ENCODE peak calls at places on chromosomes 1 and 21, in seven cellular contexts. C, Z, O, X, Q, T and B are unnamed samples.

GRCh38 chr21:34952701-34953100 is 96.4 kb downstream of the RUNX1 start:
- DNase-seq in C (no peak), Q (no peak), T (no peak), Z (no peak), O (no peak), X (no peak), B (no peak)

GRCh38 chr1:146022403-146023127 is 1.0 kb upstream of the HJV start:
- DNase-seq in Q (no peak), Z (no peak), X (no peak), O (no peak), C (no peak), T (no peak), B (no peak)

GRCh38 chr1:23634840-23635642 is 56.6 kb upstream of the RPL11 start:
- DNase-seq in C (peak), T (peak), Z (peak), Q (peak), X (peak), O (peak), B (peak)

GRCh38 chr1:207876129-207876528 is 34.8 kb downstream of the CD34 start:
- DNase-seq in X (peak), O (no peak), C (no peak), Z (no peak), Q (no peak), T (no peak), B (no peak)

GRCh38 chr1:174743654-174744561 is 255.8 kb upstream of the CACYBP start:
- DNase-seq in X (peak), Z (peak), Q (peak), O (no peak), T (peak), C (no peak), B (no peak)

GRCh38 chr1:190475394-190476250 is 2.0 kb downstream of the BRINP3 start:
- DNase-seq in Q (no peak), T (no peak), O (no peak), X (no peak), C (peak), Z (no peak), B (peak)

GRCh38 chr1:178634445-178634844 is 90.6 kb upstream of the RALGPS2 start:
- DNase-seq in X (no peak), Z (no peak), T (no peak), O (no peak), C (no peak), Q (no peak), B (no peak)

GRCh38 chr1:167107456-167107855 is 13.6 kb downstream of the STYXL2 start:
- DNase-seq in O (no peak), Q (no peak), Z (peak), T (no peak), C (no peak), X (no peak), B (no peak)

GRCh38 chr21:26965091-26965566 is 1.8 kb downstream of the ADAMTS5 start:
- DNase-seq in C (no peak), O (no peak), T (no peak), Z (no peak), X (no peak), Q (no peak), B (no peak)

GRCh38 chr1:19049798-19050197 is 93.3 kb upstream of the IFFO2 start:
- DNase-seq in C (no peak), X (no peak), Q (no peak), Z (no peak), T (no peak), O (no peak), B (no peak)

GRCh38 chr1:54816951-54817350 is 15.8 kb upstream of the TTC22 start:
- DNase-seq in X (no peak), T (no peak), C (no peak), O (no peak), Q (no peak), Z (no peak), B (no peak)

GRCh38 chr1:114623364-114623763 is 41.9 kb upstream of the BCAS2 start:
- DNase-seq in T (no peak), X (no peak), O (no peak), Z (no peak), C (no peak), Q (no peak), B (no peak)

GRCh38 chr1:114632427-114632826 is 37.4 kb downstream of the DENND2C start:
- DNase-seq in O (no peak), C (no peak), Q (no peak), Z (no peak), T (no peak), X (no peak), B (no peak)

DNA sequence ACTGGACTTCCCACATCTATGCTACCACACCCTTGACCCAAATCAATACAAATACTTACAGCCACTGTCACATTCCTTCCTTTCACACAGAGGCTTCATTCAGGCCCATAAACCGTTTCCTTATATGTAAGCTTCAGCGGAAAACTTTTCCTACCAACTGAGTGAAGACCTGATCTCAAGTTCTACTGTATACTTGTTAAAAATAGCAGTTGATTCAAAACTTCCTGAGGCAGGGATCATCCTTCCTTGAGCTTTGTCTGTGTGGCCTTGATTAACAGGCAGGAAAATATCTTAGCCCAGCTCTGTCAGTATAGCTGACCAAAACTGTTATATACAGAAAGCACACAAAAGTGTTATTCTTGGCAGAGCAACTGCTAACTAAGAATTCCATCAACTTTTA is 42.7 kb downstream of the DENND2C start:
- DNase-seq in C (no peak), O (no peak), Z (no peak), T (no peak), X (no peak), Q (no peak), B (no peak)
- TF ChIP-seq CTCF in C (no peak), O (no peak), Z (no peak), T (no peak), X (no peak), Q (no peak), B (no peak)

DNA sequence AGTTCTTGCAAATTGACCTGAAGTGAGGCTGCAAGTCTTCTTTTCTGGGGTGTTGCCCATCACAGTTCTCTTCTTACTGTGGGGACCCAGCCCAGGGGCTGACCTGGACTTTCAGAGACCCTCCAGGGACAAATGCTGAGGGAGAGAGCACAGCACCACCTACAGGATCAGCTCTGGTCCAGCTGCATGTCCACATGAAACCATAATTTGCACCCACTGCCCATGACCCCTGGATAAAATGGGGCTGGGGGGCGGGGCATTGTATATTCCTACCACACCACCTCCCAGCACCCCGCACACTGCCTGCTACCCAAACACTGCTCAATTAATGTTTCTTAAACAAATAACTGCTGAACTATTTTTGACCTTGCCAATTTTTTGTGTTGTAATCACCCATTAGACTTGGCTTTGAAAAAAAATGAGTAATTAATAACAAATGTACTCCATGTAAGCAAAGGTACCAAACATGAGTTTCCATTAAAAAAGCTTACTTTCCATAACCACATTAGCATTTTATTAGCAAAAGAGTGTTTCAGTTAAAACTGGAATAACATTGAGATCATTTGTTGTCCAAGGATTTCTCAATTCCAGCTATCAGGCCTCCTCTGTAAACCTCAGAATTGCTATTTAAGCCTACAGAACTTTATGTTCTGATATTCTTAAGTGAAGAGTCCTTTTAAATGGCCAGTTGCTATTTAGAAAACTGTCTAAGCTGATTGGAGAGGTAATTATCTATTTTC is 168.0 kb upstream of the RAB4A start:
- DNase-seq in O (no peak), Q (no peak), C (no peak), T (no peak), Z (no peak), X (no peak), B (no peak)
- TF ChIP-seq CTCF in O (no peak), Q (no peak), C (no peak), T (no peak), Z (peak), X (no peak), B (no peak)

GRCh38 chr1:164914208-164914607 is 355.2 kb downstream of the PBX1 start:
- DNase-seq in O (no peak), Q (no peak), T (no peak), Z (peak), C (no peak), X (no peak), B (no peak)
- TF ChIP-seq CTCF in O (no peak), Q (no peak), T (no peak), Z (peak), C (peak), X (peak), B (no peak)

GRCh38 chr1:41380195-41380594 is 19.0 kb downstream of the FOXO6 start:
- DNase-seq in O (no peak), Q (no peak), T (no peak), X (no peak), Z (no peak), C (no peak), B (no peak)

GRCh38 chr1:41378999-41379740 is 17.9 kb downstream of the FOXO6 start:
- DNase-seq in O (no peak), C (no peak), T (peak), Z (no peak), X (no peak), Q (no peak), B (no peak)

GRCh38 chr1:41377397-41377796 is 16.2 kb downstream of the FOXO6 start:
- DNase-seq in Q (no peak), T (no peak), C (no peak), X (no peak), Z (no peak), O (no peak), B (no peak)

GRCh38 chr1:41379741-41380130 is 18.5 kb downstream of the FOXO6 start:
- DNase-seq in X (no peak), Q (no peak), T (no peak), O (no peak), Z (no peak), C (no peak), B (no peak)

GRCh38 chr1:41378222-41378621 is 17.0 kb downstream of the FOXO6 start:
- DNase-seq in X (no peak), O (no peak), C (no peak), T (no peak), Z (no peak), Q (no peak), B (no peak)
- TF ChIP-seq CTCF in X (no peak), O (no peak), C (no peak), T (no peak), Z (no peak), Q (no peak), B (no peak)